ENCODE peak calls at places on chromosome 12, in six cellular contexts. T, P, Q, I, C and V are unnamed samples.

GRCh38 chr12:1162083-1162760 is 171.2 kb downstream of the ERC1 start:
- DNase-seq in C (no peak), I (no peak), T (no peak), Q (no peak), P (no peak), V (no peak)

GRCh38 chr12:12081836-12082497 is 11.2 kb downstream of the BCL2L14 start:
- DNase-seq in C (no peak), I (peak), T (peak), Q (peak), P (no peak), V (no peak)

GRCh38 chr12:119044094-119044493 is 62.8 kb downstream of the SRRM4 start:
- DNase-seq in I (no peak), C (no peak), Q (no peak), P (no peak), T (no peak), V (peak)

GRCh38 chr12:95319694-95320331 is 102.2 kb downstream of the VEZT start:
- DNase-seq in C (no peak), T (peak), Q (no peak), P (no peak), I (no peak), V (no peak)

GRCh38 chr12:92583910-92584309 is 118.9 kb upstream of the PLEKHG7 start:
- DNase-seq in T (no peak), I (no peak), P (no peak), C (no peak), Q (no peak), V (no peak)

GRCh38 chr12:22743700-22744099 is 118.7 kb downstream of the ETNK1 start:
- DNase-seq in T (no peak), I (no peak), P (no peak), Q (no peak), C (no peak), V (no peak)

GRCh38 chr12:112575559-112576067 is 156.9 kb downstream of the PTPN11 start:
- DNase-seq in Q (no peak), C (no peak), I (no peak), P (no peak), T (no peak), V (no peak)

GRCh38 chr12:95336387-95337067 is 118.9 kb downstream of the VEZT start:
- DNase-seq in P (peak), I (peak), C (peak), T (peak), Q (no peak), V (peak)

GRCh38 chr12:70849265-70849960 is 71.1 kb downstream of the PTPRR start:
- DNase-seq in Q (no peak), I (peak), P (no peak), T (peak), C (no peak), V (no peak)

GRCh38 chr12:47767197-47767724 is 5.8 kb upstream of the SLC48A1 start:
- DNase-seq in Q (no peak), C (peak), P (peak), T (no peak), I (peak), V (no peak)

GRCh38 chr12:94941440-94941862 is 62.0 kb downstream of the NDUFA12 start:
- DNase-seq in C (no peak), P (peak), Q (no peak), I (no peak), T (peak), V (peak)

GRCh38 chr12:15855646-15856045 is 26.5 kb upstream of the STRAP start:
- DNase-seq in P (no peak), I (no peak), T (peak), C (no peak), Q (no peak), V (no peak)

GRCh38 chr12:124490584-124491305 is 76.7 kb downstream of the NCOR2 start:
- DNase-seq in I (peak), Q (no peak), C (peak), P (peak), T (no peak), V (no peak)

GRCh38 chr12:49959570-49960473 is 1.9 kb upstream of the AQP5 start:
- DNase-seq in I (peak), T (peak), P (no peak), Q (no peak), C (peak), V (no peak)

GRCh38 chr12:110561471-110562201 is 21.5 kb downstream of the PPTC7 start:
- DNase-seq in I (no peak), T (no peak), P (no peak), Q (no peak), C (no peak), V (no peak)

GRCh38 chr12:41011939-41012338 is 176.2 kb upstream of the PDZRN4 start:
- DNase-seq in P (no peak), C (no peak), Q (no peak), T (no peak), I (peak), V (no peak)

GRCh38 chr12:111812881-111813741 is 28.9 kb upstream of the MAPKAPK5 start:
- DNase-seq in T (peak), Q (peak), P (peak), C (peak), I (peak), V (no peak)

GRCh38 chr12:68080577-68080976 is 79.0 kb downstream of the IFNG start:
- DNase-seq in I (peak), T (no peak), Q (no peak), P (no peak), C (no peak), V (no peak)

GRCh38 chr12:123064356-123064755 is 83.9 kb downstream of the ARL6IP4 start:
- DNase-seq in C (no peak), I (no peak), P (peak), T (no peak), Q (no peak), V (no peak)

GRCh38 chr12:70052931-70053497 is 190.2 kb upstream of the CNOT2 start:
- DNase-seq in P (no peak), I (peak), C (peak), Q (no peak), T (peak), V (peak)

GRCh38 chr12:115872919-115873357 is 404.6 kb downstream of the MED13L start:
- DNase-seq in C (peak), Q (no peak), T (peak), P (no peak), I (peak), V (no peak)

GRCh38 chr12:46585854-46586621 is 213.5 kb upstream of the SLC38A2 start:
- DNase-seq in I (peak), P (no peak), Q (no peak), T (peak), C (peak), V (no peak)

GRCh38 chr12:63400746-63401145 is 249.7 kb upstream of the AVPR1A start:
- DNase-seq in P (no peak), I (no peak), C (no peak), Q (no peak), T (peak), V (no peak)

GRCh38 chr12:112705037-112705632 is 86.4 kb upstream of the RPH3A start:
- DNase-seq in T (peak), C (no peak), Q (no peak), I (peak), P (no peak), V (no peak)

GRCh38 chr12:98469108-98469507 is 46.3 kb upstream of the TMPO start:
- DNase-seq in I (no peak), T (no peak), P (no peak), C (no peak), Q (no peak), V (no peak)

GRCh38 chr12:47868041-47868440 is 36.8 kb downstream of the VDR start:
- DNase-seq in T (no peak), I (no peak), Q (no peak), P (no peak), C (no peak), V (no peak)

GRCh38 chr12:52865090-52865944 is 16.5 kb upstream of the KRT78 start:
- DNase-seq in T (peak), Q (no peak), P (peak), I (peak), C (peak), V (peak)

GRCh38 chr12:49622501-49623141 is 740 bp upstream of the PRPF40B start:
- DNase-seq in Q (peak), I (no peak), T (peak), C (peak), P (no peak), V (no peak)

GRCh38 chr12:109767456-109767855 is 53.8 kb downstream of the FAM222A start:
- DNase-seq in I (no peak), C (no peak), T (peak), Q (no peak), P (no peak), V (no peak)

GRCh38 chr12:112430929-112431328 is 12.2 kb downstream of the PTPN11 start:
- DNase-seq in C (no peak), P (no peak), T (no peak), Q (no peak), I (no peak), V (no peak)

GRCh38 chr12:47272412-47273190 is 192.8 kb upstream of the AMIGO2 start:
- DNase-seq in P (no peak), T (peak), C (no peak), I (no peak), Q (no peak), V (no peak)

GRCh38 chr12:86513206-86513605 is 257.0 kb upstream of the MGAT4C start:
- DNase-seq in C (no peak), P (no peak), Q (no peak), T (no peak), I (no peak), V (no peak)

GRCh38 chr12:28770329-28770728 is 378.7 kb upstream of the FAR2 start:
- DNase-seq in I (no peak), P (no peak), T (peak), Q (no peak), C (no peak), V (no peak)

GRCh38 chr12:74381968-74382367 is 155.7 kb upstream of the ATXN7L3B start:
- DNase-seq in Q (no peak), T (no peak), P (no peak), I (no peak), C (no peak), V (no peak)

GRCh38 chr12:104505095-104505819 is 48.5 kb downstream of the CHST11 start:
- DNase-seq in T (no peak), Q (peak), P (no peak), C (no peak), I (no peak), V (no peak)

GRCh38 chr12:31715283-31715825 is 13.5 kb downstream of the AMN1 start:
- DNase-seq in C (no peak), T (no peak), P (no peak), Q (peak), I (peak), V (no peak)

GRCh38 chr12:62928632-62929031 is 6.3 kb downstream of the PPM1H start:
- DNase-seq in C (no peak), I (no peak), Q (no peak), T (no peak), P (no peak), V (no peak)

GRCh38 chr12:131684015-131684725 is 26.7 kb upstream of the SFSWAP start:
- DNase-seq in T (no peak), I (no peak), C (no peak), P (no peak), Q (no peak), V (no peak)

GRCh38 chr12:49703647-49704137 is 3.5 kb downstream of the FMNL3 start:
- DNase-seq in T (peak), I (no peak), C (no peak), P (no peak), Q (peak), V (no peak)

DNA sequence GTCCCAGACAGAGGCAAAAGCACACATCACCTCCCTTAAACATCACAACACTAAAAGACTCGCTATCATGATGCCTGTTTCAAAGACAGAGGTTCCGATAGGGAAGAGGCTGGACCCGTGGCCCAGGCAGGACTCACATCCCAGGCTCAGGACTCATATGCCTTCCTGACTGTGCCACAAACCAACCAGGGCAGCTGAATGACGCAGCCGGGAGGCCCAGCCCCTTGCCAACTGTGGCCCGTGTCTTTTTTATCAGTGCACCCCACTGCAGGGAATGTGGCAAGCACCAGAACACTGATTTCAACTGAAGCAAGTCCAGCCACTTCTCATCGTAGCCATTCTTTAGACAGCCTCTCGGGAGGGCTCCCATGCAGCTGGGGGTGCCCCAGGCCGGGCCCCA is 132.3 kb downstream of the KSR2 start:
- DNase-seq in C (no peak), P (no peak), Q (no peak), T (no peak), I (no peak), V (no peak)
- H3K27ac ChIP-seq in C (no peak), P (no peak), Q (no peak), T (no peak), I (no peak), V (no peak)

GRCh38 chr12:79655036-79655435 is 35.7 kb downstream of the PAWR start:
- DNase-seq in Q (no peak), I (peak), C (no peak), P (no peak), T (no peak), V (no peak)
- H3K27ac ChIP-seq in Q (no peak), I (no peak), C (no peak), P (no peak), T (no peak), V (no peak)

GRCh38 chr12:130489293-130489692 is 151.6 kb downstream of the PIWIL1 start:
- DNase-seq in P (no peak), Q (no peak), I (no peak), C (no peak), T (no peak), V (no peak)

GRCh38 chr12:130490674-130491073 is 153.0 kb downstream of the PIWIL1 start:
- DNase-seq in P (no peak), Q (no peak), C (no peak), T (no peak), I (no peak), V (no peak)

GRCh38 chr12:130494736-130495135 is 157.0 kb downstream of the PIWIL1 start:
- DNase-seq in I (no peak), P (no peak), Q (no peak), C (no peak), T (no peak), V (no peak)

GRCh38 chr12:130493951-130494350 is 156.3 kb downstream of the PIWIL1 start:
- DNase-seq in P (no peak), I (no peak), Q (no peak), C (no peak), T (no peak), V (no peak)

GRCh38 chr12:130491421-130492357 is 154.0 kb downstream of the PIWIL1 start:
- DNase-seq in C (no peak), P (peak), Q (no peak), T (no peak), I (no peak), V (no peak)
- H3K27ac ChIP-seq in C (no peak), P (no peak), Q (no peak), T (no peak), I (no peak), V (no peak)

GRCh38 chr12:29921307-29921706 is 137.6 kb upstream of the TMTC1 start:
- DNase-seq in T (peak), C (no peak), I (peak), P (no peak), Q (no peak), V (no peak)
- H3K27ac ChIP-seq in T (no peak), C (no peak), I (no peak), P (no peak), Q (no peak), V (no peak)

DNA sequence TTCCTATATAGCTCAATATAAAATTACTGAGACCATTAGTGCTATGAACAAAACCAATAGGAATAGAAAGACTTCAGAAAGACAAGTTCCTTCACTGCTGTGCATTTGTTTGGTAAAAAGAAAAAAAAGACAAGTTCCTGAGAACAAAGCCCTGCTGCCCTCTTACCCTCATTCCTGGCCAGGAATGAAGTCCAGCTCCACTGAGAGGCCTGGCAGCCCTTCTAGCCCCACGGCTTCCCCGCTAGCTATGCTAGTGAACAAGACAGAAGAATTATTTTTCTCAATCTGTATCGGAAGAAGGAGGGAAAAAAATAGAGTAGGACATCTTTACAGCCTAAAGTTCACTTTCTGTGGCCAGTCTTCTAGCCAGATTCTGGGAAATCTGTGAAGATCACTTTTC is 1.6 kb downstream of the MFAP5 start:
- DNase-seq in T (no peak), C (no peak), P (no peak), Q (no peak), I (no peak), V (no peak)
- H3K27ac ChIP-seq in T (no peak), C (no peak), P (no peak), Q (no peak), I (no peak), V (no peak)

DNA sequence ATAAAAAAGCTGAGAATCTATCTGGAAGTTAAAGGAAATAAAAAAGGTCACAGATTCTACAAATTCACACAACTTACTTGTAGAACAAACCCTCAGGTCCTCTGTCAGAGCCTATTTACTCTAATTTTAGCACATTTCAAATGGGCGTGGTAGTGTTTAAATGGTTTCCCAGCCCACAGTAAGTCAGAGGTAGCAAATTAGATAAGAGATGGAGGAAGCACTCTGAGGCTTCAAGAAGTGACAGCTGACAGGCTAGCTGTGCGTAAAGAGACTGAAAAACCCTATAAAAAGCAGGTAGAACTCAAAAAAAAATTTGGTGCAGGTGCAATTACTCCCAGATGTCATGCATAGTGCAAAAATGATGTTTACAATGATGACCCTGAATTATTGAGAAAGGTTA is 7.5 kb downstream of the BHLHE41 start:
- DNase-seq in Q (no peak), I (peak), C (no peak), T (no peak), P (no peak), V (no peak)
- H3K27ac ChIP-seq in Q (no peak), I (no peak), C (no peak), T (no peak), P (no peak), V (no peak)

DNA sequence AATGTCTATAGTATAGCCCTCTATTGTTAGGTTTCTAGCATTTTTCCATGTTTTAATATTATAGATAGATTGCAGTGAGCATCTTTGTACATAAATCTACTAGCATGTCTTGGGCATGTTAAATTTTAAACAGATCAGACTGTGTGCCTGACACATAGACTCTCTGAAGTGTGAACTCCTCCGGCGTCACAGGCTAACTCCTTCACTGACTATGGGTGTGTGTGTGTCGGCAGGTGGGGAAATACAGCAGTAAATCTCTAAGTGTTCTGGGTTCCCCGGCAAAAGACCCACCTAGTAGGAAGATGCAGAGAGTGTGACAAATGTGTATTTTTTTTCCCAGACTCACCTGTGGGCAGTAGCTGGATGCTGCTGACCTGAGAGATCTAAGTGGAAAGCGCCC is 2.3 kb downstream of the VWF start:
- DNase-seq in T (no peak), I (no peak), C (no peak), Q (no peak), P (no peak), V (no peak)
- H3K27ac ChIP-seq in T (no peak), I (no peak), C (no peak), Q (no peak), P (peak), V (no peak)

GRCh38 chr12:3999904-4000303 is 126.7 kb upstream of the PARP11 start:
- DNase-seq in C (no peak), I (no peak), T (no peak), Q (no peak), P (no peak), V (no peak)
- H3K27ac ChIP-seq in C (peak), I (no peak), T (peak), Q (no peak), P (no peak), V (peak)